ENCODE peak calls at places on chromosomes 2 and 18, in eight cellular contexts. J, B, D, P, W, X, K and E are unnamed samples.

GRCh38 chr2:49858113-49858490 is 703.8 kb upstream of the FSHR start:
- DNase-seq in K (no peak), B (no peak), X (no peak), J (no peak), P (no peak), D (no peak), W (no peak), E (no peak)

GRCh38 chr2:158459161-158460003 is 2.6 kb downstream of the PKP4 start:
- DNase-seq in D (no peak), J (no peak), K (no peak), P (no peak), W (no peak), B (no peak), X (no peak), E (no peak)

GRCh38 chr2:28219134-28219533 is 173.5 kb upstream of the FOSL2 start:
- DNase-seq in W (no peak), J (no peak), P (no peak), B (no peak), K (no peak), X (no peak), D (peak; percentile 36), E (no peak)

GRCh38 chr2:151678849-151679248 is 55.4 kb downstream of the NEB start:
- DNase-seq in D (no peak), B (no peak), J (no peak), X (no peak), W (no peak), P (no peak), K (no peak), E (no peak)

GRCh38 chr18:22463076-22463475 is 45.4 kb upstream of the CTAGE1 start:
- DNase-seq in W (no peak), J (no peak), P (no peak), K (no peak), X (no peak), B (no peak), D (no peak), E (no peak)

GRCh38 chr2:74991977-74992376 is 33.5 kb downstream of the POLE4 start:
- DNase-seq in D (peak; percentile 67), W (no peak), K (no peak), P (no peak), J (no peak), B (no peak), X (no peak), E (no peak)

GRCh38 chr18:55331301-55331700 is 256.7 kb downstream of the TCF4 start:
- DNase-seq in D (no peak), X (no peak), P (no peak), K (no peak), J (no peak), W (no peak), B (no peak), E (no peak)

GRCh38 chr2:138779451-138780440 is at the start of gene NXPH2:
- DNase-seq in P (no peak), K (no peak), X (no peak), J (no peak), D (no peak), W (no peak), B (peak; percentile 67), E (no peak)

GRCh38 chr2:24743914-24744313 is 49.3 kb downstream of the PTRHD1 start:
- DNase-seq in D (no peak), X (no peak), P (no peak), B (no peak), K (no peak), J (no peak), W (no peak), E (no peak)

GRCh38 chr2:24721470-24721869 is 71.7 kb downstream of the PTRHD1 start:
- DNase-seq in X (peak; percentile 86), W (no peak), J (no peak), K (no peak), P (no peak), B (peak; percentile 64), D (peak; percentile 83), E (no peak)